ENCODE peak calls at places on chromosomes 3 and 15, in four cellular contexts. P is AG09309, C is GM12865, A is epithelial cell of esophagus. B is an unnamed sample.

GRCh38 chr15:31049122-31049521 is 52.4 kb downstream of the TRPM1 start:
- DNase-seq in P (no peak), C (no peak), A (no peak), B (no peak)

GRCh38 chr15:78047631-78048409 is 29.7 kb downstream of the TBC1D2B start:
- DNase-seq in P (no peak), C (no peak), A (no peak), B (no peak)

GRCh38 chr3:63976166-63976861 is 47.0 kb downstream of the PSMD6 start:
- DNase-seq in P (peak; percentile 93), C (no peak), A (peak; percentile 96), B (peak; percentile 11)

GRCh38 chr15:20356444-20357138 is 185.0 kb downstream of the GOLGA6L6 start:
- DNase-seq in P (no peak), C (peak; percentile 79), A (no peak), B (peak; percentile 91)

GRCh38 chr3:59367150-59367549 is 317.3 kb upstream of the CFAP20DC start:
- DNase-seq in P (no peak), C (no peak), A (peak; percentile 26), B (no peak)

GRCh38 chr3:172466553-172467130 is 18.4 kb upstream of the GHSR start:
- DNase-seq in P (no peak), C (no peak), A (no peak), B (no peak)

GRCh38 chr15:86165263-86166204 is 85.9 kb downstream of the AGBL1 start:
- DNase-seq in P (no peak), C (no peak), A (no peak), B (no peak)

GRCh38 chr15:49823987-49824538 is 203.2 kb downstream of the DTWD1 start:
- DNase-seq in P (no peak), C (no peak), A (no peak), B (no peak)

GRCh38 chr3:106130384-106131084 is 261.7 kb upstream of the CBLB start:
- DNase-seq in P (peak; percentile 46), C (no peak), A (peak; percentile 52), B (no peak)

GRCh38 chr3:145182196-145182911 is 978.6 kb downstream of the PLOD2 start:
- DNase-seq in P (peak; percentile 34), C (no peak), A (no peak), B (no peak)

GRCh38 chr3:72270072-72270611 is 485.2 kb upstream of the PROK2 start:
- DNase-seq in P (peak; percentile 85), C (peak; percentile 76), A (peak; percentile 81), B (peak; percentile 66)

GRCh38 chr15:66802087-66803001 is 100.3 kb downstream of the SMAD6 start:
- DNase-seq in P (peak; percentile 43), C (no peak), A (peak; percentile 8), B (peak; percentile 19)

GRCh38 chr15:48645558-48646330 is at the start of gene FBN1:
- DNase-seq in P (peak; percentile 72), C (peak; percentile 90), A (peak; percentile 36), B (no peak)

GRCh38 chr3:52827441-52827840 is 3.0 kb downstream of the ITIH4 start:
- DNase-seq in P (no peak), C (no peak), A (peak; percentile 48), B (no peak)

GRCh38 chr3:33658971-33659848 is 58.8 kb downstream of the CLASP2 start:
- DNase-seq in P (no peak), C (peak; percentile 28), A (peak; percentile 54), B (peak; percentile 37)

GRCh38 chr3:186529204-186529999 is 14.8 kb downstream of the CRYGS start:
- DNase-seq in P (no peak), C (no peak), A (no peak), B (no peak)

GRCh38 chr3:115100172-115100571 is 46.9 kb downstream of the ZBTB20 start:
- DNase-seq in P (peak; percentile 25), C (peak; percentile 57), A (peak; percentile 36), B (no peak)

GRCh38 chr3:47578691-47579632 is at the start of gene CSPG5:
- DNase-seq in P (no peak), C (no peak), A (peak; percentile 15), B (no peak)

GRCh38 chr15:89759835-89760234 is 8.8 kb upstream of the MESP1 start:
- DNase-seq in P (no peak), C (no peak), A (no peak), B (no peak)

GRCh38 chr3:193711523-193711963 is 118.5 kb downstream of the OPA1 start:
- DNase-seq in P (no peak), C (no peak), A (no peak), B (no peak)

GRCh38 chr3:17632401-17633100 is 109.9 kb downstream of the TBC1D5 start:
- DNase-seq in P (no peak), C (peak; percentile 7), A (peak; percentile 81), B (no peak)

GRCh38 chr3:37907906-37908305 is 46.2 kb downstream of the CTDSPL start:
- DNase-seq in P (no peak), C (peak; percentile 92), A (no peak), B (no peak)

GRCh38 chr3:9280477-9281219 is 31.2 kb upstream of the SRGAP3 start:
- DNase-seq in P (no peak), C (no peak), A (peak; percentile 18), B (no peak)

GRCh38 chr15:39260791-39261190 is 320.1 kb upstream of the THBS1 start:
- DNase-seq in P (no peak), C (no peak), A (no peak), B (no peak)

GRCh38 chr3:61561374-61562041 is at the start of gene PTPRG:
- DNase-seq in P (peak; percentile 80), C (peak; percentile 69), A (peak; percentile 95), B (peak; percentile 87)

GRCh38 chr3:194871143-194871863 is 185.6 kb downstream of the FAM43A start:
- DNase-seq in P (peak; percentile 72), C (peak; percentile 26), A (peak; percentile 93), B (peak; percentile 72)

GRCh38 chr15:69253156-69253555 is 45.6 kb upstream of the PAQR5 start:
- DNase-seq in P (peak; percentile 56), C (no peak), A (peak; percentile 62), B (no peak)

GRCh38 chr3:144652573-144652972 is 681.0 kb downstream of the DIPK2A start:
- DNase-seq in P (peak; percentile 23), C (no peak), A (peak; percentile 46), B (no peak)

GRCh38 chr3:42683875-42684593 is 1.3 kb upstream of the KLHL40 start:
- DNase-seq in P (peak; percentile 90), C (no peak), A (peak; percentile 99), B (peak; percentile 70)

GRCh38 chr15:65245096-65245849 is 34.0 kb upstream of the CILP start:
- DNase-seq in P (peak; percentile 21), C (no peak), A (peak; percentile 44), B (no peak)

GRCh38 chr3:187445352-187445751 is 77.2 kb downstream of the RTP4 start:
- DNase-seq in P (no peak), C (no peak), A (no peak), B (no peak)

GRCh38 chr3:151660890-151661289 is 72.8 kb upstream of the AADACL2 start:
- DNase-seq in P (no peak), C (no peak), A (no peak), B (no peak)
- TF ChIP-seq CTCF in P (no peak), C (no peak), A (no peak), B (no peak)

GRCh38 chr3:156826144-156826895 is at the start of gene LEKR1:
- DNase-seq in P (peak; percentile 84), C (peak; percentile 91), A (peak; percentile 94), B (peak; percentile 93)
- TF ChIP-seq CTCF in P (no peak), C (no peak), A (no peak), B (no peak)

DNA sequence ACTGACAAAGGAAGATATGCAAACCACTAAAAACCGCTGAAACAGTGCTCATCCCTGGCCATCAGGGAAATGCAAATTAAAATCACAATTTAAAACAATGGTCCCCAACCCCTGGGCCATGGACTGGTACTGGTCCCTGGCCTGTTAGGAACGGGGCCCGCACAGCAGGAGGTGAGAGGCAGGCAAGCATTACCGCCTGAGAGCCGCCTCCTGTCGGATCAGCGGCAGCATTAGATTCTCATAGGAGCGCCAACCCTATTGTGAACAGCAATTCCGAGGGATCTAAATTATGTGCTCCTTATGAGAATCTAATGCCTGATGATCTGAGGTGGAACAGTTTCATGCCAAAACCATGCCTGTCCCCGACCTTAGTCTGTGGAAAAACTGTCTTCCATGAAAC is 14.4 kb downstream of the SLC12A6 start:
- DNase-seq in P (no peak), C (no peak), A (no peak), B (no peak)
- TF ChIP-seq CTCF in P (no peak), C (no peak), A (no peak), B (no peak)

GRCh38 chr3:14333215-14333614 is 69.2 kb upstream of the SLC6A6 start:
- DNase-seq in P (no peak), C (no peak), A (no peak), B (no peak)

GRCh38 chr3:14330508-14330907 is 71.9 kb upstream of the SLC6A6 start:
- DNase-seq in P (no peak), C (no peak), A (no peak), B (no peak)

GRCh38 chr3:14332392-14332791 is 70.0 kb upstream of the SLC6A6 start:
- DNase-seq in P (no peak), C (no peak), A (no peak), B (no peak)

GRCh38 chr3:14329842-14330241 is 72.6 kb upstream of the SLC6A6 start:
- DNase-seq in P (no peak), C (no peak), A (no peak), B (no peak)

GRCh38 chr3:14331273-14331672 is 71.1 kb upstream of the SLC6A6 start:
- DNase-seq in P (no peak), C (no peak), A (no peak), B (peak; percentile 56)
- TF ChIP-seq CTCF in P (no peak), C (no peak), A (no peak), B (no peak)

GRCh38 chr3:12828751-12829150 is 12.6 kb downstream of the RPL32 start:
- DNase-seq in P (no peak), C (no peak), A (peak; percentile 76), B (no peak)

GRCh38 chr3:12831582-12831866 is 9.8 kb downstream of the RPL32 start:
- DNase-seq in P (no peak), C (no peak), A (no peak), B (no peak)

GRCh38 chr3:12830785-12831581 is 10.4 kb downstream of the RPL32 start:
- DNase-seq in P (no peak), C (no peak), A (no peak), B (no peak)

GRCh38 chr3:12829404-12829803 is 12.0 kb downstream of the RPL32 start:
- DNase-seq in P (no peak), C (no peak), A (peak; percentile 36), B (no peak)

GRCh38 chr3:12829886-12830784 is 11.2 kb downstream of the RPL32 start:
- DNase-seq in P (no peak), C (no peak), A (peak; percentile 32), B (no peak)
- TF ChIP-seq CTCF in P (peak; percentile 9), C (no peak), A (no peak), B (no peak)

B was measured in Caco-2.